ENCODE peak calls at places on chromosomes 4 and X, in nine cellular contexts. One of them, this sample, is unnamed.

GRCh38 chr4:176393306-176394013 is 73.7 kb downstream of the SPCS3 start:
- DNase-seq in heart right ventricle: no peak
- DNase-seq in AG04450: no peak
- DNase-seq in heart left ventricle: no peak
- DNase-seq in dorsolateral prefrontal cortex: no peak
- DNase-seq in OCI-LY7: no peak
- DNase-seq in astrocyte: no peak
- DNase-seq in Peyer's patch: no peak
- DNase-seq in IMR-90: peak; percentile 58
- DNase-seq in this sample: no peak

GRCh38 chr4:101211146-101211553 is 136.2 kb downstream of the PPP3CA start:
- DNase-seq in heart right ventricle: no peak
- DNase-seq in AG04450: no peak
- DNase-seq in heart left ventricle: no peak
- DNase-seq in dorsolateral prefrontal cortex: no peak
- DNase-seq in OCI-LY7: no peak
- DNase-seq in astrocyte: peak; percentile 80
- DNase-seq in Peyer's patch: no peak
- DNase-seq in IMR-90: peak; percentile 58
- DNase-seq in this sample: no peak

GRCh38 chr4:135353008-135353407 is 1151.4 kb upstream of the PABPC4L start:
- DNase-seq in heart right ventricle: no peak
- DNase-seq in AG04450: no peak
- DNase-seq in heart left ventricle: no peak
- DNase-seq in dorsolateral prefrontal cortex: no peak
- DNase-seq in OCI-LY7: no peak
- DNase-seq in astrocyte: no peak
- DNase-seq in Peyer's patch: no peak
- DNase-seq in IMR-90: no peak
- DNase-seq in this sample: no peak

GRCh38 chrX:15751160-15751819 is 13.2 kb downstream of the CA5B start:
- DNase-seq in heart right ventricle: no peak
- DNase-seq in AG04450: no peak
- DNase-seq in heart left ventricle: no peak
- DNase-seq in dorsolateral prefrontal cortex: no peak
- DNase-seq in OCI-LY7: no peak
- DNase-seq in astrocyte: peak; percentile 39
- DNase-seq in Peyer's patch: no peak
- DNase-seq in IMR-90: peak; percentile 56
- DNase-seq in this sample: no peak

GRCh38 chr4:93466440-93466839 is 362.1 kb upstream of the ATOH1 start:
- DNase-seq in heart right ventricle: no peak
- DNase-seq in AG04450: no peak
- DNase-seq in heart left ventricle: no peak
- DNase-seq in dorsolateral prefrontal cortex: no peak
- DNase-seq in OCI-LY7: no peak
- DNase-seq in astrocyte: no peak
- DNase-seq in Peyer's patch: no peak
- DNase-seq in IMR-90: no peak
- DNase-seq in this sample: no peak

GRCh38 chr4:10245761-10246160 is 129.2 kb upstream of the WDR1 start:
- DNase-seq in heart right ventricle: no peak
- DNase-seq in AG04450: no peak
- DNase-seq in heart left ventricle: no peak
- DNase-seq in dorsolateral prefrontal cortex: no peak
- DNase-seq in OCI-LY7: no peak
- DNase-seq in astrocyte: no peak
- DNase-seq in Peyer's patch: no peak
- DNase-seq in IMR-90: no peak
- DNase-seq in this sample: no peak

GRCh38 chrX:87583679-87584078 is 66.1 kb downstream of the KLHL4 start:
- DNase-seq in heart right ventricle: no peak
- DNase-seq in AG04450: no peak
- DNase-seq in heart left ventricle: no peak
- DNase-seq in dorsolateral prefrontal cortex: no peak
- DNase-seq in OCI-LY7: peak; percentile 0
- DNase-seq in astrocyte: no peak
- DNase-seq in Peyer's patch: no peak
- DNase-seq in IMR-90: peak; percentile 10
- DNase-seq in this sample: no peak

GRCh38 chrX:109872021-109872730 is 130.7 kb upstream of the TMEM164 start:
- DNase-seq in heart right ventricle: no peak
- DNase-seq in AG04450: peak; percentile 90
- DNase-seq in heart left ventricle: no peak
- DNase-seq in dorsolateral prefrontal cortex: no peak
- DNase-seq in OCI-LY7: no peak
- DNase-seq in astrocyte: peak; percentile 51
- DNase-seq in Peyer's patch: no peak
- DNase-seq in IMR-90: peak; percentile 83
- DNase-seq in this sample: no peak

GRCh38 chr4:152696764-152697250 is 17.0 kb upstream of the TMEM154 start:
- DNase-seq in heart right ventricle: no peak
- DNase-seq in AG04450: no peak
- DNase-seq in heart left ventricle: no peak
- DNase-seq in dorsolateral prefrontal cortex: peak; percentile 30
- DNase-seq in OCI-LY7: no peak
- DNase-seq in astrocyte: peak; percentile 95
- DNase-seq in Peyer's patch: peak; percentile 71
- DNase-seq in IMR-90: peak; percentile 65
- DNase-seq in this sample: no peak

GRCh38 chrX:22376369-22376768 is 103.7 kb downstream of the CBLL2 start:
- DNase-seq in heart right ventricle: no peak
- DNase-seq in AG04450: no peak
- DNase-seq in heart left ventricle: no peak
- DNase-seq in dorsolateral prefrontal cortex: no peak
- DNase-seq in OCI-LY7: no peak
- DNase-seq in astrocyte: no peak
- DNase-seq in Peyer's patch: no peak
- DNase-seq in IMR-90: no peak
- DNase-seq in this sample: no peak

GRCh38 chr4:141346144-141346543 is 125.4 kb downstream of the ZNF330 start:
- DNase-seq in heart right ventricle: no peak
- DNase-seq in AG04450: peak; percentile 29
- DNase-seq in heart left ventricle: peak; percentile 34
- DNase-seq in dorsolateral prefrontal cortex: no peak
- DNase-seq in OCI-LY7: peak; percentile 14
- DNase-seq in astrocyte: peak; percentile 48
- DNase-seq in Peyer's patch: no peak
- DNase-seq in IMR-90: peak; percentile 74
- DNase-seq in this sample: no peak

GRCh38 chr4:174926958-174927357 is 8.8 kb downstream of the ADAM29 start:
- DNase-seq in heart right ventricle: no peak
- DNase-seq in AG04450: no peak
- DNase-seq in heart left ventricle: no peak
- DNase-seq in dorsolateral prefrontal cortex: no peak
- DNase-seq in OCI-LY7: peak; percentile 88
- DNase-seq in astrocyte: no peak
- DNase-seq in Peyer's patch: no peak
- DNase-seq in IMR-90: no peak
- DNase-seq in this sample: no peak

GRCh38 chr4:79209822-79210635 is 115.8 kb downstream of the NAA11 start:
- DNase-seq in heart right ventricle: no peak
- DNase-seq in AG04450: no peak
- DNase-seq in heart left ventricle: no peak
- DNase-seq in dorsolateral prefrontal cortex: peak; percentile 39
- DNase-seq in OCI-LY7: no peak
- DNase-seq in astrocyte: no peak
- DNase-seq in Peyer's patch: no peak
- DNase-seq in IMR-90: no peak
- DNase-seq in this sample: no peak

GRCh38 chrX:40403757-40404156 is 177.0 kb upstream of the ATP6AP2 start:
- DNase-seq in heart right ventricle: no peak
- DNase-seq in AG04450: no peak
- DNase-seq in heart left ventricle: no peak
- DNase-seq in dorsolateral prefrontal cortex: no peak
- DNase-seq in OCI-LY7: no peak
- DNase-seq in astrocyte: no peak
- DNase-seq in Peyer's patch: no peak
- DNase-seq in IMR-90: no peak
- DNase-seq in this sample: no peak

GRCh38 chr4:145839151-145839550 is 99.5 kb downstream of the ZNF827 start:
- DNase-seq in heart right ventricle: no peak
- DNase-seq in AG04450: no peak
- DNase-seq in heart left ventricle: no peak
- DNase-seq in dorsolateral prefrontal cortex: no peak
- DNase-seq in OCI-LY7: no peak
- DNase-seq in astrocyte: peak; percentile 74
- DNase-seq in Peyer's patch: no peak
- DNase-seq in IMR-90: peak; percentile 34
- DNase-seq in this sample: no peak

GRCh38 chr4:150619032-150619431 is 37.1 kb downstream of the MAB21L2 start:
- DNase-seq in heart right ventricle: no peak
- DNase-seq in AG04450: no peak
- DNase-seq in heart left ventricle: no peak
- DNase-seq in dorsolateral prefrontal cortex: no peak
- DNase-seq in OCI-LY7: no peak
- DNase-seq in astrocyte: no peak
- DNase-seq in Peyer's patch: no peak
- DNase-seq in IMR-90: peak; percentile 6
- DNase-seq in this sample: no peak

GRCh38 chrX:49232525-49232924 is 615 bp downstream of the CACNA1F start:
- DNase-seq in heart right ventricle: no peak
- DNase-seq in AG04450: no peak
- DNase-seq in heart left ventricle: no peak
- DNase-seq in dorsolateral prefrontal cortex: no peak
- DNase-seq in OCI-LY7: no peak
- DNase-seq in astrocyte: no peak
- DNase-seq in Peyer's patch: no peak
- DNase-seq in IMR-90: no peak
- DNase-seq in this sample: no peak

GRCh38 chr4:14434483-14434882 is 567.8 kb upstream of the CPEB2 start:
- DNase-seq in heart right ventricle: no peak
- DNase-seq in AG04450: no peak
- DNase-seq in heart left ventricle: no peak
- DNase-seq in dorsolateral prefrontal cortex: no peak
- DNase-seq in OCI-LY7: no peak
- DNase-seq in astrocyte: no peak
- DNase-seq in Peyer's patch: no peak
- DNase-seq in IMR-90: no peak
- DNase-seq in this sample: no peak

GRCh38 chrX:132412208-132412607 is 76.6 kb downstream of the MBNL3 start:
- DNase-seq in heart right ventricle: no peak
- DNase-seq in AG04450: no peak
- DNase-seq in heart left ventricle: no peak
- DNase-seq in dorsolateral prefrontal cortex: no peak
- DNase-seq in OCI-LY7: no peak
- DNase-seq in astrocyte: no peak
- DNase-seq in Peyer's patch: no peak
- DNase-seq in IMR-90: no peak
- DNase-seq in this sample: no peak
- H3K27ac ChIP-seq in heart right ventricle: no peak overlapping the region
- H3K27ac ChIP-seq in AG04450: no peak overlapping the region
- H3K27ac ChIP-seq in heart left ventricle: no peak overlapping the region
- H3K27ac ChIP-seq in dorsolateral prefrontal cortex: no peak overlapping the region
- H3K27ac ChIP-seq in OCI-LY7: no peak overlapping the region
- H3K27ac ChIP-seq in astrocyte: no peak overlapping the region
- H3K27ac ChIP-seq in Peyer's patch: no peak overlapping the region
- H3K27ac ChIP-seq in IMR-90: no peak overlapping the region
- H3K27ac ChIP-seq in this sample: no peak overlapping the region

DNA sequence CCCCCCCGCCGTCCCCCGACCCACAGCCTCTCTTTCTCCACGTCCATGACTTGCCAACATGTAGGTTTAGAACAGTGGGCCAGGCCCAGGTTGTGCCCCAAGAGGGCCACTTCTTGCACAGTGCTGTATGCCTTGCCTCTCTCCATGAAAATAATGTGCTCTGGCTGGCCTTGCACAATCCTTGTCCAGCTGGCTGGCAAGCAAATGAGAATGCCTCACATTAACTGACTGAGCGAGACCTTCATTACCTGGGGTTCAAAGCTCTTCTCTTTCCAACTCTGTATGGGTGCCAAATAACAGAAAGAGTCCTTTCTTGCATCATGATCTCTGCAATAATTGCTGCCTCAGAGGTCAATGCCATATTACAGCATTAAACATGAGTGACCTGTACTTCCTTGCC is 416.6 kb downstream of the FGF13 start:
- DNase-seq in heart right ventricle: no peak
- DNase-seq in AG04450: no peak
- DNase-seq in heart left ventricle: no peak
- DNase-seq in dorsolateral prefrontal cortex: no peak
- DNase-seq in OCI-LY7: no peak
- DNase-seq in astrocyte: no peak
- DNase-seq in Peyer's patch: no peak
- DNase-seq in IMR-90: no peak
- DNase-seq in this sample: no peak
- H3K4me3 ChIP-seq in heart right ventricle: no peak overlapping the region
- H3K4me3 ChIP-seq in AG04450: no peak overlapping the region
- H3K4me3 ChIP-seq in heart left ventricle: no peak overlapping the region
- H3K4me3 ChIP-seq in dorsolateral prefrontal cortex: no peak overlapping the region
- H3K4me3 ChIP-seq in OCI-LY7: no peak overlapping the region
- H3K4me3 ChIP-seq in astrocyte: no peak overlapping the region
- H3K4me3 ChIP-seq in Peyer's patch: no peak overlapping the region
- H3K4me3 ChIP-seq in IMR-90: no peak overlapping the region
- H3K4me3 ChIP-seq in this sample: no peak overlapping the region

GRCh38 chrX:120839506-120839905 is 36.2 kb downstream of the CT47B1 start:
- DNase-seq in heart right ventricle: no peak
- DNase-seq in AG04450: no peak
- DNase-seq in heart left ventricle: no peak
- DNase-seq in dorsolateral prefrontal cortex: no peak
- DNase-seq in OCI-LY7: no peak
- DNase-seq in astrocyte: peak; percentile 33
- DNase-seq in Peyer's patch: no peak
- DNase-seq in IMR-90: no peak
- DNase-seq in this sample: no peak

DNA sequence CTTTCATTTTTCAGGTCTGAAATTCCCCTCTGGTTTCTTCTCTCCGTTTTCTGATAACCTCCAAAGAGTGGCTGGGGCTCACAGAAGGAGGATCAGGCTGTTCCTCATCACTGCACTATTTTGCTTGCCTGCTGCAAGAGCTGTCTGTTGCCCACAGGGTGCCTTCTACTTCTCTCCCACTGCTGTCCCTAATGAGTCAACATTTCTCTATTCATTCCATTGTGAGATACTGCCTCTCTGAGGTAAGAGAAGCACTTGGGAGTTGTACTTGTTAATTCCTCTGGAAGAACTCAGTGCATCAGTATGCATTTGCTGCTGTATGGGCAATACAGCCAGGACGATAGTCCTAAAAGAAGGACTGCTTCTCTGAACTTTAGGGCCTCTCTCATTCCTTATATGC is 34.8 kb downstream of the CT47B1 start:
- DNase-seq in heart right ventricle: no peak
- DNase-seq in AG04450: no peak
- DNase-seq in heart left ventricle: no peak
- DNase-seq in dorsolateral prefrontal cortex: no peak
- DNase-seq in OCI-LY7: no peak
- DNase-seq in astrocyte: peak; percentile 66
- DNase-seq in Peyer's patch: no peak
- DNase-seq in IMR-90: no peak
- DNase-seq in this sample: no peak
- TF ChIP-seq CTCF in heart right ventricle: no peak
- TF ChIP-seq CTCF in AG04450: no peak
- TF ChIP-seq CTCF in heart left ventricle: no peak
- TF ChIP-seq CTCF in dorsolateral prefrontal cortex: no peak
- TF ChIP-seq CTCF in OCI-LY7: no peak
- TF ChIP-seq CTCF in astrocyte: no peak
- TF ChIP-seq CTCF in Peyer's patch: no peak
- TF ChIP-seq CTCF in IMR-90: no peak
- TF ChIP-seq CTCF in this sample: no peak

DNA sequence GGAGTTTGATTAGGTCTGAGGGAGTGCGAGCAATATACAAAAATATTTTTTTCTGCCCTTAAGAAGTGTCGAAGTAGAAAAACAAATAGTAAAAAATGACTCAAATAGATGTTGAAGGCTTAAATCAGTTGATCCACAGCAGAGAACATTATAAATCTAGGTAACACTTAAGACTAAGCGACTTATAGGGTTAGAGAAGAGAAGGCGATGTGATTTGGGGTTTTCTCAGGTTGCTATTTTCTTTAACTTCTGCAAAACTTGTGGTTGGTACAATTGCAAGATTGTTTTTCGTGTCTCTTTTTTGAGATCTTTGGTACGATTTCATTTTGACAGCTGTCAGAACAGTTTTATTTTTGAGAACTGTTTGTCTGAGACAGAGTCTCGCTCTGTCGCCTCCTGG is 1479.5 kb downstream of the PCDH7 start:
- DNase-seq in heart right ventricle: no peak
- DNase-seq in AG04450: no peak
- DNase-seq in heart left ventricle: no peak
- DNase-seq in dorsolateral prefrontal cortex: no peak
- DNase-seq in OCI-LY7: peak; percentile 1
- DNase-seq in astrocyte: no peak
- DNase-seq in Peyer's patch: no peak
- DNase-seq in IMR-90: no peak
- DNase-seq in this sample: no peak
- H3K27ac ChIP-seq in heart right ventricle: no peak overlapping the region
- H3K27ac ChIP-seq in AG04450: no peak overlapping the region
- H3K27ac ChIP-seq in heart left ventricle: no peak overlapping the region
- H3K27ac ChIP-seq in dorsolateral prefrontal cortex: no peak overlapping the region
- H3K27ac ChIP-seq in OCI-LY7: peak overlapping the region; percentile 8
- H3K27ac ChIP-seq in astrocyte: no peak overlapping the region
- H3K27ac ChIP-seq in Peyer's patch: no peak overlapping the region
- H3K27ac ChIP-seq in IMR-90: no peak overlapping the region
- H3K27ac ChIP-seq in this sample: no peak overlapping the region

This sample was measured in uterus.